ENCODE peak calls at places on chromosomes 7 and 10, in four cellular contexts. P is ovary, U is colonic mucosa, Y is H1. Q is an unnamed sample.

GRCh38 chr7:137953692-137954470 is 48.0 kb downstream of the CREB3L2 start:
- DNase-seq in P (no peak), U (peak), Y (no peak), Q (peak)

GRCh38 chr10:3807221-3807927 is 22.4 kb upstream of the KLF6 start:
- DNase-seq in P (no peak), U (no peak), Y (no peak), Q (no peak)

GRCh38 chr7:91850455-91850854 is 30.0 kb downstream of the MTERF1 start:
- DNase-seq in P (no peak), U (no peak), Y (no peak), Q (no peak)

GRCh38 chr10:74825371-74826141 is 844 bp upstream of the KAT6B start:
- DNase-seq in P (no peak), U (peak), Y (no peak), Q (peak)

GRCh38 chr7:112248598-112248997 is 42.1 kb downstream of the ZNF277 start:
- DNase-seq in P (no peak), U (no peak), Y (no peak), Q (no peak)

GRCh38 chr7:106767073-106767472 is 98.0 kb upstream of the PIK3CG start:
- DNase-seq in P (no peak), U (no peak), Y (no peak), Q (no peak)

GRCh38 chr7:142785841-142786250 is 15.1 kb downstream of the PRSS2 start:
- DNase-seq in P (no peak), U (no peak), Y (no peak), Q (no peak)

GRCh38 chr10:90197766-90198165 is 496.4 kb downstream of the KIF20B start:
- DNase-seq in P (no peak), U (no peak), Y (no peak), Q (no peak)

GRCh38 chr7:101663747-101664146 is 34.7 kb upstream of the MYL10 start:
- DNase-seq in P (no peak), U (no peak), Y (no peak), Q (no peak)

GRCh38 chr10:95221124-95221523 is 27.1 kb downstream of the ACSM6 start:
- DNase-seq in P (no peak), U (no peak), Y (no peak), Q (no peak)

GRCh38 chr10:88091490-88092061 is 228.2 kb downstream of the PTEN start:
- DNase-seq in P (no peak), U (no peak), Y (no peak), Q (no peak)

GRCh38 chr7:30225863-30226361 is 58.5 kb upstream of the ZNRF2 start:
- DNase-seq in P (peak), U (peak), Y (no peak), Q (no peak)

GRCh38 chr7:155560196-155560595 is 13.8 kb upstream of the CNPY1 start:
- DNase-seq in P (no peak), U (no peak), Y (no peak), Q (no peak)

GRCh38 chr10:104665174-104665573 is 24.1 kb downstream of the SORCS3 start:
- DNase-seq in P (no peak), U (no peak), Y (no peak), Q (no peak)

GRCh38 chr10:105352281-105352680 is 711.2 kb downstream of the SORCS3 start:
- DNase-seq in P (no peak), U (no peak), Y (no peak), Q (no peak)

GRCh38 chr7:52261052-52261451 is 774.4 kb upstream of the POM121L12 start:
- DNase-seq in P (no peak), U (no peak), Y (no peak), Q (no peak)

GRCh38 chr10:77649333-77650331 is 12.0 kb upstream of the KCNMA1 start:
- DNase-seq in P (no peak), U (no peak), Y (no peak), Q (no peak)

GRCh38 chr10:49153971-49154370 is 20.1 kb upstream of the FAM170B start:
- DNase-seq in P (no peak), U (no peak), Y (no peak), Q (no peak)

GRCh38 chr7:21276471-21277035 is 151.3 kb upstream of the SP4 start:
- DNase-seq in P (no peak), U (no peak), Y (no peak), Q (no peak)

GRCh38 chr7:31633894-31634494 is 53.0 kb upstream of the PPP1R17 start:
- DNase-seq in P (no peak), U (peak), Y (peak), Q (peak)

GRCh38 chr7:138865843-138866242 is 67.8 kb upstream of the ATP6V0A4 start:
- DNase-seq in P (no peak), U (no peak), Y (no peak), Q (peak)

GRCh38 chr7:10116511-10116910 is 857.2 kb upstream of the PHF14 start:
- DNase-seq in P (no peak), U (no peak), Y (no peak), Q (no peak)

GRCh38 chr10:130621231-130621775 is 485.1 kb downstream of the GLRX3 start:
- DNase-seq in P (no peak), U (no peak), Y (no peak), Q (no peak)

GRCh38 chr7:7554647-7555575 is 11.8 kb upstream of the MIOS start:
- DNase-seq in P (no peak), U (no peak), Y (no peak), Q (peak)

GRCh38 chr7:114789942-114790341 is 132.0 kb upstream of the MDFIC start:
- DNase-seq in P (no peak), U (no peak), Y (no peak), Q (no peak)

GRCh38 chr7:113085781-113086390 is 741 bp downstream of the GPR85 start:
- DNase-seq in P (no peak), U (no peak), Y (no peak), Q (no peak)

GRCh38 chr7:25812086-25812855 is 339.7 kb upstream of the NFE2L3 start:
- DNase-seq in P (no peak), U (no peak), Y (no peak), Q (no peak)

GRCh38 chr7:16611711-16612110 is 33.8 kb downstream of the ANKMY2 start:
- DNase-seq in P (no peak), U (no peak), Y (no peak), Q (no peak)

GRCh38 chr7:137626469-137627067 is 220.2 kb downstream of the DGKI start:
- DNase-seq in P (no peak), U (peak), Y (no peak), Q (peak)

GRCh38 chr10:124619195-124619594 is 125.0 kb downstream of the FAM53B start:
- DNase-seq in P (no peak), U (peak), Y (no peak), Q (no peak)

GRCh38 chr10:126111562-126111961 is 215.2 kb downstream of the FANK1 start:
- DNase-seq in P (no peak), U (no peak), Y (no peak), Q (no peak)

GRCh38 chr10:83942410-83942809 is 196.9 kb upstream of the GHITM start:
- DNase-seq in P (no peak), U (no peak), Y (no peak), Q (no peak)

DNA sequence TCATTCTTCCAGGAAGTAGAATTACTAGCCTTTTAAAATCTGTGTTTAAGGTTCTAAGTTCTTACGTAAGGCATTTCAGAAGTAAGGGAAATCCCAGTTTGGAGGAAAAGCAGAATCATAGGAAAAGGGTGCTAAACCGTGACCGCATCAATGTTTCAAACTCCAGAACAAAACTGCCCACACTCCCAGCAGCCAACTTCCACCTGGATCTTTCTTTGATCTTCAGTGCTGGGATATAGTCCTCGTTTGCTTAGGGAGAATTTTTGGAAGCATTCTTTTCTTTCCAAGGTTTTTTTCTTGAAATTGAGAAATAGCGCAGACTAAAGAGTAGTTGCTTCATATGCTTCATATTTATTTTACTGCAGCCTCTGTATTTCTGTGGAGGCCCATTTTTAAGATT is 8.9 kb downstream of the PROSER2 start:
- DNase-seq in P (no peak), U (no peak), Y (no peak), Q (no peak)
- H3K27ac ChIP-seq in P (no peak), U (no peak), Y (no peak), Q (no peak)

GRCh38 chr7:47539398-47540052 is 42.4 kb downstream of the TNS3 start:
- DNase-seq in P (no peak), U (no peak), Y (no peak), Q (no peak)

GRCh38 chr7:47538846-47539311 is 43.0 kb downstream of the TNS3 start:
- DNase-seq in P (no peak), U (no peak), Y (no peak), Q (no peak)

GRCh38 chr7:47540387-47541093 is 41.4 kb downstream of the TNS3 start:
- DNase-seq in P (no peak), U (no peak), Y (no peak), Q (no peak)

GRCh38 chr7:47542051-47542450 is 39.9 kb downstream of the TNS3 start:
- DNase-seq in P (no peak), U (no peak), Y (no peak), Q (no peak)

GRCh38 chr7:47540053-47540386 is 41.9 kb downstream of the TNS3 start:
- DNase-seq in P (no peak), U (no peak), Y (no peak), Q (no peak)
- H3K27ac ChIP-seq in P (no peak), U (no peak), Y (no peak), Q (no peak)

GRCh38 chr10:59873924-59874323 is 32.4 kb downstream of the CCDC6 start:
- DNase-seq in P (no peak), U (no peak), Y (no peak), Q (no peak)
- H3K27ac ChIP-seq in P (no peak), U (peak), Y (no peak), Q (no peak)

DNA sequence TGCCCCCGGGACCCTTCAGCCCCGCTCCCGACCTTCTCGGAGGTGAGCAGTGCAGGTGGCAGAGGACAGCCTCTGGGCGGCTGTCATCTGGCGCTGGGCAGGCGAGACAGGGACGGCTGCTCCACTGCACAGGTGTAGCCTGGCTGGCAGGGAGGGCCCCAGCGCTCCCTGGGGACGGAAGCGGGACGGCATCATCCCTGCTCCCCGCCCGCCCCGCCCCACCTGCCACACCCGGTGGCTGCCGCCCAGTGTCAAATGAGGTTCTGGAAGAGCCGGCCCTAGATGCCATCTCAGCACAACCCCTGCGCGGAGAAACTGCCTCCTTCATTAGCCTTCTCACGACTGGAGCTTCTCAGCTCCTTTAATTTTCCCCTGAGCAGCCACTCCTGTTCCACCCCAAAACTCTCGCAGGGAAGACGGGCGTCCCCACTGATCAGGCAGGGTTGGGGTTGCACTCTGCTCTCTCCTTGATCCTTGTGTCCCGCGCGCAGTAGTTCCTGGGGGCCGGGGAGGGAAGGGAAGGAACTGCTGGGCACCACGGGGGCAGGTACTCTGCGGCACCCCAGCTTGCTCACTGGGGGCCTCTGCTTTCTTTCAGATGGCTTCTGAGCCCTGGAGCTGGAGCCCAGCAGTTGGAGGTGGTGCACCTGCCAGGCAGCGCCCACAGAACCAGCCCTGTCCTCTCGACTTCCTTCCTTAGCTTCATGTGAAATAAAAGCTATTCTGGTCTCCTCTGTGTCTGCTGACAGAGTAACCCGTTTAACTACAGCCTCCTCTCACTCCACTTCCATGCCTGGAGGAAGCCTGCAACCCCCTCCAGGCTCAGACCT is 12.0 kb downstream of the PLAC9 start:
- DNase-seq in P (no peak), U (peak), Y (no peak), Q (peak)
- H3K27ac ChIP-seq in P (no peak), U (peak), Y (no peak), Q (no peak)

DNA sequence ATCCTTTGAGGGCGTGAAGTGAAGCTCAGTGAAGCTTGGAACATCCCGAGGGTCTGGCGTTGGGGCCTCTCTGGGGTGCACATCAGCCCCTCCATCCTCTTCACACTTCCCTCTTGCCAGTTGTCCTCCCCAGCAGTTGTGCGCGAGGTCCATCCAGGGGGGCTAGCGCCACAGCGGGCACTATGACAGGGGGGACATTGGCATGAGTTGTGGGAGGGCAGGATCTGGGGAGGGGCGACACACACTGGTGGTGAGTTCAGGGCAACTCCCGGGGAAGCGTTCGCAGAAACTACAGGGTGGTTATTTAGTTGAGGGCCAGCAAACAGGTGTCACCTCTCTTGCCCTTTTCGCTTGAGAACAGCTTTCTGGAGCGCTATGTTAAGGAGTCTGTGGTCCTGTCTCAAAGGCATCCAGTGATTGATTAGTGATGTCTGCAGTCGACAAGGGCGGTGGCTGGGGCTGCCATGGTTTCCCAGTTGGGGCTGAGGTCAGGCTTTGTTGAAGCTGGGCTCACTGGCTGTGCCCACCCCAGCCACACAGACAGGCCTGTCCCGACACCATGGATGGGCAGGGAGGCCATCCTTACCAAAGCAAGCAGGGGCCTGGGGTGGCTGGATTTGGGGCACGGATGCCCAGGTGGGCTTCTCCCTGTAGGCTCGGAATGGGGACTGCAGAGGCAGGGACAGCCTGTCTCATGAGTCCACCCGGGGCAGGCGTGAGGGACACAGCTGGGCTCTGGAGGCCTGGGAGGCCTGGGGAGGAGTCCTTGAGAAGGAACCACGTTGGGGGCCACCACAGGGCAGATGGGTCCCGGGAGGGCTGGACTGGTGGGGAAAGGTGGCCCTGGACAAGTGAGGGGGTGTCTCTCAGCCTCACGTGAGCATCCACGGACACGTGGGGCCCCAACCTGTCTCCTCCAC is 59.4 kb downstream of the UNCX start:
- DNase-seq in P (no peak), U (no peak), Y (no peak), Q (no peak)
- H3K27ac ChIP-seq in P (no peak), U (no peak), Y (no peak), Q (no peak)

GRCh38 chr7:122038904-122039303 is 105.1 kb downstream of the AASS start:
- DNase-seq in P (no peak), U (no peak), Y (no peak), Q (no peak)

DNA sequence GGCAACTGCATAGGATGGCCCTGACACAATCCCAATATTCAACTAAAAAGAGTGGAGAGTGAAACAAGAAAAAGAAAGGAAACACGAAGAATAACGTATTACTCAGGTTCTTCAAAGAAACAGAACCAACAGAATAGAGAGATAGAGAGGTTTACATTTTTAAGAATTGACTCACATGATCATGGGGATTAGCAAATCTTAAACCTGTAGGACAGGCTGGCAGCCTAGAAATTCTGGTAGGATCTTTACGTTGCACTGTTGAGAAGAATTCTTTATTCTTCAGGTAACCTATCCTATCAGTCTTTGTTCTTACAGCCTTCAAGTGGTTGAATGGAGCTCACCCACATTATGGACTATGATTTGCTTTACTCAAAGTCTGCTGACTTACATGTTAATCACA is 103.9 kb downstream of the AASS start:
- DNase-seq in P (no peak), U (no peak), Y (no peak), Q (no peak)
- H3K27ac ChIP-seq in P (no peak), U (no peak), Y (no peak), Q (no peak)

DNA sequence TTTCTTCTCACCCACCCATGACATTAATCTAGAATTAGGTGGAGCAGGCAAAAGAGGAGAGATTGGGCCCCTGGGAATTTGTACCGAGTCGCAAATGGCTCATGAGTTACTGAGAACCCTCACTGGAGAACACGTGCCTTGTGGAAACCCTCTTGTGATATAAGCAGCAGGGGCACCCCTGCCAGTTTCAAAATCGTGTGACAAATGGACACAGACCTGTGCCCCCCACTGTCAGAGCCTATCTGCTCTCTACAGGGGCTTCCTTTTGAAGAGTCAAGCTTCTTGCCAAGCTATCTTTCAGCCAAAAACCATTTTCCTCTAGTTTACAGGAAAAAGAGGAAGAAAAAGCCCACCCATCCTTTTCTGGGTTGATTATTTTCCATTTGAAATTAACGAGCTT is 64.1 kb upstream of the MPP7 start:
- DNase-seq in P (no peak), U (no peak), Y (no peak), Q (no peak)
- H3K27ac ChIP-seq in P (no peak), U (no peak), Y (no peak), Q (no peak)

DNA sequence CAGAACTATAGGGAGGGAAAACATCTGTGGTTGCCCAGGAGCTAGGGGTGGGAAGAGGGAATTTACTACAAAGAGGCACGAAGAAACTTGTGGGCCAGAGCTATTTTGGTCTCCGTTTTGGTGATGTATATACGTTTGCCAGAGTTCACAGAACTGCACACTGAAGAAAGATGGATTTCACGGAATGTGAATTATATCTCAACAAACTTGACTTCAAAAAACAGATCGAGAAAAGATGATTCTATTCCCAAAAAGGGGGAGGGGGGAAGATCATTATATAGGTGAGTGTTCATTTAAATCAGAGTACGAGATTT is 337 bp upstream of the AS3MT start:
- DNase-seq in P (no peak), U (no peak), Y (no peak), Q (no peak)
- H3K27ac ChIP-seq in P (peak), U (no peak), Y (no peak), Q (peak)